ENCODE peak calls at places on chromosomes 4 and X, in four cellular contexts. X, D, Z and N are unnamed samples.

GRCh38 chr4:102541708-102542107 is 40.5 kb downstream of the NFKB1 start:
- DNase-seq in X (no peak), D (no peak), Z (no peak), N (no peak)

GRCh38 chr4:76585897-76586360 is 150.9 kb downstream of the SHROOM3 start:
- DNase-seq in X (peak), D (peak), Z (peak), N (peak)

GRCh38 chr4:83255584-83255983 is 29.0 kb downstream of the COQ2 start:
- DNase-seq in X (peak), D (no peak), Z (peak), N (no peak)

GRCh38 chr4:83860200-83860599 is 324.3 kb downstream of the GPAT3 start:
- DNase-seq in X (no peak), D (no peak), Z (peak), N (no peak)

GRCh38 chr4:154569028-154569427 is 6.2 kb downstream of the FGB start:
- DNase-seq in X (no peak), D (no peak), Z (no peak), N (no peak)

GRCh38 chr4:123696712-123697111 is 300.1 kb downstream of the SPRY1 start:
- DNase-seq in X (no peak), D (no peak), Z (no peak), N (no peak)

GRCh38 chrX:63050225-63050624 is 300.9 kb downstream of the SPIN4 start:
- DNase-seq in X (peak), D (no peak), Z (no peak), N (peak)

GRCh38 chr4:181676546-181676945 is 566.7 kb upstream of the TENM3 start:
- DNase-seq in X (no peak), D (no peak), Z (peak), N (no peak)

GRCh38 chr4:120801171-120801758 is 121.3 kb downstream of the PRDM5 start:
- DNase-seq in X (peak), D (no peak), Z (peak), N (no peak)

GRCh38 chrX:134171661-134172587 is 65.1 kb upstream of the CCDC160 start:
- DNase-seq in X (peak), D (peak), Z (peak), N (peak)

GRCh38 chr4:41678086-41678485 is 70.4 kb downstream of the PHOX2B start:
- DNase-seq in X (peak), D (no peak), Z (peak), N (no peak)

GRCh38 chr4:78561677-78562076 is 10.1 kb downstream of the ANXA3 start:
- DNase-seq in X (peak), D (no peak), Z (no peak), N (no peak)

GRCh38 chr4:38236503-38236902 is 276.3 kb downstream of the PTTG2 start:
- DNase-seq in X (no peak), D (no peak), Z (no peak), N (no peak)

GRCh38 chrX:10173331-10173900 is 16.6 kb downstream of the CLCN4 start:
- DNase-seq in X (peak), D (peak), Z (peak), N (peak)

GRCh38 chr4:83285022-83285387 is 407 bp upstream of the COQ2 start:
- DNase-seq in X (peak), D (peak), Z (peak), N (no peak)

GRCh38 chr4:148043990-148044645 is 312.2 kb downstream of the ARHGAP10 start:
- DNase-seq in X (no peak), D (no peak), Z (no peak), N (no peak)

GRCh38 chrX:135484636-135485289 is 35.7 kb upstream of the INTS6L start:
- DNase-seq in X (peak), D (peak), Z (peak), N (peak)

GRCh38 chr4:5973033-5973432 is 45.2 kb downstream of the C4orf50 start:
- DNase-seq in X (no peak), D (no peak), Z (no peak), N (no peak)

GRCh38 chr4:125538670-125539069 is 223.9 kb downstream of the FAT4 start:
- DNase-seq in X (no peak), D (no peak), Z (no peak), N (no peak)

GRCh38 chr4:26087108-26087507 is 173.1 kb downstream of the SMIM20 start:
- DNase-seq in X (no peak), D (no peak), Z (peak), N (no peak)

GRCh38 chr4:48121180-48121579 is 12.9 kb downstream of the TXK start:
- DNase-seq in X (no peak), D (no peak), Z (no peak), N (no peak)

GRCh38 chrX:149495573-149496071 is 9.5 kb downstream of the IDS start:
- DNase-seq in X (peak), D (peak), Z (peak), N (no peak)

GRCh38 chrX:71147496-71148277 is 3.0 kb downstream of the NLGN3 start:
- DNase-seq in X (no peak), D (no peak), Z (no peak), N (no peak)

GRCh38 chr4:687048-687974 is 1.6 kb downstream of the SLC49A3 start:
- DNase-seq in X (peak), D (peak), Z (peak), N (peak)